ENCODE peak calls at places on chromosomes 11 and 22, in six cellular contexts. H, G, R, I, N and F are unnamed samples.

GRCh38 chr11:102267602-102268001 is 49.7 kb upstream of the BIRC3 start:
- DNase-seq in H (no peak), I (peak; percentile 50), N (peak; percentile 78), R (no peak), G (no peak), F (no peak)

GRCh38 chr11:61956191-61957027 is 6.3 kb downstream of the BEST1 start:
- DNase-seq in H (no peak), R (peak; percentile 75), I (no peak), G (no peak), N (no peak), F (no peak)

GRCh38 chr22:19422440-19423301 is 8.9 kb downstream of the HIRA start:
- DNase-seq in H (no peak), N (peak; percentile 28), G (no peak), R (no peak), I (no peak), F (no peak)

GRCh38 chr11:61602775-61603569 is 22.1 kb upstream of the SYT7 start:
- DNase-seq in R (no peak), G (no peak), N (peak; percentile 68), H (no peak), I (peak; percentile 66), F (peak; percentile 98)

GRCh38 chr11:63567044-63567840 is 4.1 kb upstream of the PLAAT2 start:
- DNase-seq in N (peak; percentile 83), R (no peak), I (peak; percentile 55), H (no peak), G (peak; percentile 59), F (no peak)

GRCh38 chr22:50518628-50519027 is 6.8 kb downstream of the SCO2 start:
- DNase-seq in I (no peak), R (no peak), G (no peak), N (no peak), H (no peak), F (no peak)

GRCh38 chr22:44366372-44367310 is 53.9 kb upstream of the SHISAL1 start:
- DNase-seq in R (peak; percentile 59), N (no peak), H (no peak), G (no peak), I (no peak), F (peak; percentile 32)

GRCh38 chr11:16809901-16810668 is 71.6 kb downstream of the C11orf58 start:
- DNase-seq in H (no peak), I (no peak), G (no peak), R (no peak), N (no peak), F (no peak)

GRCh38 chr11:9765320-9766101 is 101.6 kb downstream of the SWAP70 start:
- DNase-seq in H (no peak), I (no peak), R (no peak), N (peak; percentile 37), G (no peak), F (no peak)

DNA sequence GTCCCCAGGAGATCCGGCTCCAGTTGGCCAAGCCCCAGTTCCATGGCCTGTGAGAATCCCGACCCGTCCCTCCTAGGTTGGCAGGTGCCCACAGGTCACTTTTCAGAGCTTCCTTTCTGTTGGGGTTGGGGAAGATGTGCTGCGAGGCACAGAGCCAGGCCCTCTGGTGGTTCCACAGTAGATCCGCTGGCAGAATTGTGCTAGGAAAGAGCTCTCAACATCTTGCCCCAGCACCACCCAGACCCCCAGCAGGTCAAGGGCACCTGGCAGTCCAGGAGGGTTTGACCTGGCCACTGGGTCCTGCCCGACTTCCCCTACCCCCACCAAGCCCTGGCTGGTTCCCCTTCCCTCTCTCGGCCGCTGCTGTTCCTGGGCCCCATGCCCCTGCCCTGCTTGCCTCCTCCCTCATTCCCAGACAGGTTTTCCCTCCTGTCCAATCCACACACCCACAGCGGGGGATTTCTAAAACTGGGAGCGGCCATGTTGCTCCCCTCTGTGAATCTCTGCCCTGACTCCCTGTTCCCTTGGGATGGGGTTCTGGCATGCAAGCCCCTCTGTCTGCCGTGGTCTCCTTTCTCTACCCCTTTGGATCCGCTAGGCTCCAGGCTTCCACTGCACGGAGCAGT is 26.2 kb upstream of the GCAT start:
- DNase-seq in N (no peak), R (no peak), H (no peak), G (no peak), I (no peak), F (no peak)
- TF ChIP-seq CTCF in N (peak; percentile 62), R (peak; percentile 54), H (peak; percentile 28), G (no peak), I (no peak), F (peak; percentile 25)

GRCh38 chr22:32632650-32633049 is 158.0 kb downstream of the FBXO7 start:
- DNase-seq in I (no peak), N (no peak), H (no peak), R (no peak), G (no peak), F (no peak)

GRCh38 chr22:32634424-32634981 is 159.9 kb downstream of the FBXO7 start:
- DNase-seq in R (no peak), H (no peak), G (no peak), N (no peak), I (no peak), F (no peak)

GRCh38 chr22:32637951-32638350 is 163.3 kb downstream of the FBXO7 start:
- DNase-seq in R (no peak), N (no peak), I (no peak), H (no peak), G (no peak), F (no peak)

GRCh38 chr22:32631507-32632245 is 157.1 kb downstream of the FBXO7 start:
- DNase-seq in N (no peak), G (no peak), R (no peak), I (no peak), H (no peak), F (no peak)

DNA sequence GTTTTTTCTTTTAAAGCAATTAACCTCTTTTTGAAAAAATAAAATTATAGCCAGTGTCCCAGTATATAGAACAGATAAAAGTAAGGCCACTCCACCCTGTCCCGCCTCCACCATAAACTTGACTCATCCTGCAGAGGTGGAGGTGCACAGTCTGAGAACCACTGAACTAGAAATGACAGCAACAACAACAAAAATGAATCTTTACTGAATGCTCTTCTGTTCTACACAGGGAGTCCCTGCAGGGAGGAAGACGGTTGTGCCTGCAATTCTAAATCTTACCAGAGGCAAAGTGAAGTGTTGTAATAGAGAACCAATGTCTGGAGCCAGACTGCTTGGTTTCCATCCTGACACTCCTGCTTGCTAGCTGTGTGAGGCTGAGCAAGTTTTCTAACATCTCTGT is 162.3 kb downstream of the FBXO7 start:
- DNase-seq in I (no peak), N (no peak), R (no peak), H (no peak), G (no peak), F (no peak)
- TF ChIP-seq CTCF in I (no peak), N (no peak), R (peak; percentile 21), H (no peak), G (no peak), F (no peak)

DNA sequence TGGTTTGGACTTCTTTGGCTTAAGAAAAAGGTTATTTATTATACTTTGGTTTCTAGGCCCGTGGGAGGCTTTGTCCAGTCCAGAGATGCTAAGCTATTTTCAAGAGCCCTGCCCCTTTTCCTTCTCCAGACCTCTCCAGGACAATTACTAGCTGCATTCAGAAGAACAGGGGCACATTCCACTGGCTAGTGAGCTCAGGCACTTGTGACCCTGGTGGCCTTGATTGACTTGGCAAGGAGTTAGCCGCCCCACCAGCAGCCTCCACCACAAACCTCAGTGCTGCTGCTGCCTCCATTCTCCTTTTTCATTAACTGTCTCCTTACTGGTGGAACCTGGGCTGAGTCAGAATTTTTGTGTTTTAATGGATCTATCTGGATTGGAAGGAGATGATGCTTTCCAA is 747.4 kb upstream of the TENM4 start:
- DNase-seq in R (no peak), G (no peak), I (no peak), N (no peak), H (no peak), F (no peak)
- TF ChIP-seq CTCF in R (no peak), G (no peak), I (no peak), N (no peak), H (no peak), F (no peak)

DNA sequence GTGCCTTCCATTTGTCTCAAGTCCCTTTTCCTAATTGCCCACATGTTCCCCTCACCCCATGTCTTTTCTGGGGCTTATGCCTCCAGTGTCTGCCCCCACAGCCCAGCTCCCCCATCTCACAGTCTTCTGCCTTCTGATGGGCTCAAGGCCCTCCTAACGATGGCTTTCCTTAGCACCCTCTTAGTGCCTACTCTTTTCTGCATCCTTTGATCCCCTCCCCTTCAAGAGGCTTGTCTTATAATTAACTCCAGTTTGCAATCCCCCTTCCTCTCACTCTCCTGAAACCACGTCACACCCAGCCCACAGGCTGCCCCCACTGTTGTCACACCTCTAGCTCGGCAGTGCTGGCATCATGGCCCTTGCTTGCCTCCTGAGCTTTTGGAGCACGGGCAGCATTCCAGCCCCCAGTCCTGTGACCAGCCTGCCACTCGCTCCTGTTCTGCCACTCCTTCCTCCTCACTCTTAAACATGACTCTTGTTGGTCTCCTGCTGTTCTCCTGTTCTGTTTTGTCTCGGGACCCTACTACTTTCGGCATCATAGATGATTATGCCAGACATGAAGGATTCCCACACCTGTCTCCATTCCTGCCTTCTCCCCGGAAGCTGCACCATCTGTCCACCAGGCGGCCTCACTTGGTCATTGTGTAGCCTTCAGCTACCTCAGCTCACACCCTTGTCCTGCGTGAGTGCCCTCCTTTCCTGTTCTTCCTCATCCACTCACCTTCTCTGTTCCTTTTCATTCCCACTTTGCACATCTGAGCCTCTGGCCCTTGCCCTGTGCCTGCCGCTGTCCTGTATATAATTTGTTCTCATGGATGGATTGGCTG is 26.1 kb downstream of the UBE2L3 start:
- DNase-seq in I (peak; percentile 40), G (no peak), H (no peak), N (no peak), R (no peak), F (no peak)
- TF ChIP-seq CTCF in I (peak; percentile 12), G (no peak), H (peak; percentile 54), N (peak; percentile 70), R (peak; percentile 55), F (peak; percentile 28)

GRCh38 chr22:37508431-37508963 is 10.7 kb downstream of the CARD10 start:
- DNase-seq in I (no peak), H (no peak), R (no peak), G (no peak), N (no peak), F (peak; percentile 68)
- TF ChIP-seq CTCF in I (peak; percentile 15), H (no peak), R (no peak), G (no peak), N (peak; percentile 15), F (peak; percentile 10)

DNA sequence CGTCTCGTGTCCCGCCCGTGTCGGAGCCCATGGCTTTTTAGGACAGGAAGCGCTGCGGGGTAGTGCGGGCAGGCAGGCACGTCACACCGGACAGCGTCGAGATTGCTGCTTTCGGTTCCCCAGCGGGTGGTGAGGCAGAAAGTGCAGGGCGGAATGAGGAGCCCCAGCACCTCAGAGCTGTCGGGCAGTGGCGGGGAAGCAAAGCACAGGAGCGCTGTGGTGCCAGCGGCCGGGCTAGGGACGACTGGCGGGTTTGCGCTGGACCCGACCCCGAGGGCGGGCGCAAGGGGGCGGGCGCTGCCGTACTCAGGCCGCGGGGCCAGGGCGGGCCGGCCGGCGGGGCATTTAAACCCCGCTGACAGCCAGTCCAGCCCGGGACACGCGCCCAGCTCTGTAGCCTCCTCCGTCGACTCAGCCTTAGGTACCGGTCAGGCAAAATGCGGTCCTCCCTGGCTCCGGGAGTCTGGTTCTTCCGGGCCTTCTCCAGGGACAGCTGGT is at the start of gene SLC37A2:
- DNase-seq in R (no peak), H (peak; percentile 61), I (peak; percentile 40), G (peak; percentile 88), N (peak; percentile 36), F (peak; percentile 70)
- TF ChIP-seq CTCF in R (peak; percentile 66), H (peak; percentile 44), I (no peak), G (peak; percentile 9), N (peak; percentile 67), F (peak; percentile 32)